ENCODE peak calls at places on chromosomes 13 and 19, in seven cellular contexts. One of them, this sample, is unnamed.

GRCh38 chr19:10431943-10432735 is 11.8 kb downstream of the PDE4A start:
- DNase-seq in lower leg skin: peak
- DNase-seq in GM10248: peak
- DNase-seq in GM12878: no peak
- DNase-seq in testis: peak
- DNase-seq in fibroblast of lung: peak
- DNase-seq in tibial nerve: peak
- DNase-seq in this sample: peak

GRCh38 chr19:18380843-18381242 is 5.1 kb upstream of the GDF15 start:
- DNase-seq in tibial nerve: no peak
- DNase-seq in fibroblast of lung: no peak
- DNase-seq in testis: no peak
- DNase-seq in GM10248: no peak
- DNase-seq in lower leg skin: no peak
- DNase-seq in GM12878: no peak
- DNase-seq in this sample: no peak

GRCh38 chr13:107743100-107743499 is 472.2 kb downstream of the LIG4 start:
- DNase-seq in GM12878: no peak
- DNase-seq in tibial nerve: no peak
- DNase-seq in lower leg skin: no peak
- DNase-seq in GM10248: no peak
- DNase-seq in fibroblast of lung: peak
- DNase-seq in testis: no peak
- DNase-seq in this sample: no peak

GRCh38 chr19:19176950-19177349 is 6.9 kb upstream of the MEF2B start:
- DNase-seq in fibroblast of lung: no peak
- DNase-seq in lower leg skin: no peak
- DNase-seq in testis: no peak
- DNase-seq in tibial nerve: no peak
- DNase-seq in GM10248: no peak
- DNase-seq in GM12878: no peak
- DNase-seq in this sample: no peak

GRCh38 chr13:28527629-28528028 is 32.7 kb upstream of the FLT1 start:
- DNase-seq in testis: no peak
- DNase-seq in GM12878: no peak
- DNase-seq in fibroblast of lung: no peak
- DNase-seq in tibial nerve: no peak
- DNase-seq in lower leg skin: no peak
- DNase-seq in GM10248: no peak
- DNase-seq in this sample: no peak

GRCh38 chr13:51380269-51380668 is 40.8 kb downstream of the SERPINE3 start:
- DNase-seq in tibial nerve: no peak
- DNase-seq in testis: no peak
- DNase-seq in fibroblast of lung: peak
- DNase-seq in GM10248: no peak
- DNase-seq in lower leg skin: no peak
- DNase-seq in GM12878: no peak
- DNase-seq in this sample: no peak

GRCh38 chr19:16164222-16164890 is 9.0 kb downstream of the CIB3 start:
- DNase-seq in lower leg skin: no peak
- DNase-seq in GM10248: no peak
- DNase-seq in GM12878: no peak
- DNase-seq in testis: no peak
- DNase-seq in fibroblast of lung: no peak
- DNase-seq in tibial nerve: no peak
- DNase-seq in this sample: no peak

GRCh38 chr19:55238030-55238429 is 9.5 kb upstream of the TMEM86B start:
- DNase-seq in GM12878: no peak
- DNase-seq in tibial nerve: no peak
- DNase-seq in fibroblast of lung: no peak
- DNase-seq in testis: no peak
- DNase-seq in GM10248: no peak
- DNase-seq in lower leg skin: no peak
- DNase-seq in this sample: no peak

GRCh38 chr19:53657330-53657729 is 25.5 kb downstream of the DPRX start:
- DNase-seq in tibial nerve: no peak
- DNase-seq in GM10248: no peak
- DNase-seq in testis: no peak
- DNase-seq in GM12878: no peak
- DNase-seq in lower leg skin: no peak
- DNase-seq in fibroblast of lung: no peak
- DNase-seq in this sample: no peak

GRCh38 chr19:15124572-15125231 is 17.5 kb downstream of the SYDE1 start:
- DNase-seq in GM10248: no peak
- DNase-seq in fibroblast of lung: no peak
- DNase-seq in testis: peak
- DNase-seq in tibial nerve: no peak
- DNase-seq in lower leg skin: peak
- DNase-seq in GM12878: no peak
- DNase-seq in this sample: peak

GRCh38 chr19:55476100-55476775 is at the start of gene ZNF628:
- DNase-seq in GM12878: peak
- DNase-seq in testis: peak
- DNase-seq in GM10248: peak
- DNase-seq in tibial nerve: peak
- DNase-seq in lower leg skin: peak
- DNase-seq in fibroblast of lung: peak
- DNase-seq in this sample: peak

GRCh38 chr19:18107235-18108083 is 9.9 kb downstream of the MAST3 start:
- DNase-seq in testis: no peak
- DNase-seq in lower leg skin: no peak
- DNase-seq in fibroblast of lung: no peak
- DNase-seq in tibial nerve: no peak
- DNase-seq in GM12878: no peak
- DNase-seq in GM10248: no peak
- DNase-seq in this sample: no peak

GRCh38 chr13:35190241-35190640 is 248.2 kb downstream of the NBEA start:
- DNase-seq in GM10248: no peak
- DNase-seq in tibial nerve: no peak
- DNase-seq in GM12878: no peak
- DNase-seq in fibroblast of lung: no peak
- DNase-seq in lower leg skin: no peak
- DNase-seq in testis: no peak
- DNase-seq in this sample: no peak

GRCh38 chr19:2087621-2088100 is 8.5 kb downstream of the MOB3A start:
- DNase-seq in lower leg skin: no peak
- DNase-seq in tibial nerve: no peak
- DNase-seq in GM12878: peak
- DNase-seq in testis: no peak
- DNase-seq in fibroblast of lung: no peak
- DNase-seq in GM10248: peak
- DNase-seq in this sample: peak

GRCh38 chr19:46915386-46915785 is 54.6 kb downstream of the ARHGAP35 start:
- DNase-seq in fibroblast of lung: no peak
- DNase-seq in GM10248: no peak
- DNase-seq in testis: no peak
- DNase-seq in lower leg skin: no peak
- DNase-seq in tibial nerve: no peak
- DNase-seq in GM12878: no peak
- DNase-seq in this sample: no peak

GRCh38 chr19:45645631-45646344 is 6.6 kb upstream of the EML2 start:
- DNase-seq in GM12878: peak
- DNase-seq in tibial nerve: peak
- DNase-seq in GM10248: peak
- DNase-seq in lower leg skin: peak
- DNase-seq in testis: peak
- DNase-seq in fibroblast of lung: peak
- DNase-seq in this sample: peak

GRCh38 chr19:55451522-55452380 is 8.7 kb upstream of the SHISA7 start:
- DNase-seq in fibroblast of lung: no peak
- DNase-seq in GM10248: no peak
- DNase-seq in lower leg skin: no peak
- DNase-seq in tibial nerve: no peak
- DNase-seq in GM12878: no peak
- DNase-seq in testis: no peak
- DNase-seq in this sample: no peak

GRCh38 chr19:45498411-45499195 is at the start of gene PPM1N:
- DNase-seq in GM10248: peak
- DNase-seq in tibial nerve: no peak
- DNase-seq in lower leg skin: peak
- DNase-seq in testis: no peak
- DNase-seq in fibroblast of lung: no peak
- DNase-seq in GM12878: no peak
- DNase-seq in this sample: peak

DNA sequence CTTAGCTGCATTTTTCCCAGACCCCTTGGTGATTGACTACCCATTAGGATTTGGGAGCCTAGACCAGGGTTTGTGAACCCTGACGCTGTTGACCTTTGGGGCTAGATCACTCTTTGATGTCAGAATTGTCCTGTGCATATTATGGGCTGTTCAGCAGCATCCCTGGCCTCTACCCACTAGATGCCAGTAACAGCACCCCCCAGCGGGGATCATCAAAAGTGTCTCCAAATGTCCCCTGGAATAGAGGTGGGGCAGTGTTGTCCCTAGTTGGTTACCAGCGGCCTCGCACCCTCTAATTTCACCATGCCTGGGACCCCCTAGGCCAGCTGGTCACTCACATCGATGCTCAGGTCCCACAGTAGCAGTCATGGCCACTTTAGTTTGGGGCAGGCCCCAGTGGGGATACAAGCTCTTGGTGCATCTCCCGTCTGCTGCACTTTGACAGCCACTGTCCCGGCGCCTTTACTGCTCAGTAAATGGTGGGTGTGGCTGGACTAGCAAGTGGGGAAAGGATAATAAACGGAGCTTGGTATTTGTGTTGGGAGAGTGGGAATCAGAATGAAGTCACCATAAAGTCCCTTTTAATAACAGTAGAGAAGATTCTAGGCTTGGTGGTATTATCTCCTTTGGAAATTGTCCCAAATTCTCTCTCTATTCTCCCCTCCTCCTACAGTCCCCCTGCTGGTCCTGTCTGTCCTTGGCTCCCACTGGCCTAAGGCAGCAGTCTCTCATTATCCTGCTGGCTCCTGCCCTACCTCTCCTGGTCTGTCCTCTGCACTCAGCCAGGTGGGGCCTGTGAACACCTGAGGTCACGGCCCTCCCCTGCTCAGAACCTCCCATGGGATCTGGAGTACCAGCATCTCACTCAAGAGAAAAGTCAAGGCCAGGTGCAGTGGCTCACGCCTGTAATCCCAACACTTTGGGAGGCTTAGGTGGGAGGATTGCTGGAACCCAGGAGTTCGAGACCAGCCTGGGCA is 80.6 kb downstream of the SIPA1L3 start:
- DNase-seq in GM12878: no peak
- DNase-seq in fibroblast of lung: no peak
- DNase-seq in GM10248: no peak
- DNase-seq in lower leg skin: no peak
- DNase-seq in testis: no peak
- DNase-seq in tibial nerve: no peak
- DNase-seq in this sample: no peak
- TF ChIP-seq CTCF in GM12878: peak
- TF ChIP-seq CTCF in fibroblast of lung: no peak
- TF ChIP-seq CTCF in GM10248: no peak
- TF ChIP-seq CTCF in lower leg skin: no peak
- TF ChIP-seq CTCF in testis: no peak
- TF ChIP-seq CTCF in tibial nerve: no peak
- TF ChIP-seq CTCF in this sample: no peak

GRCh38 chr19:33214621-33215020 is 11.0 kb downstream of the SLC7A10 start:
- DNase-seq in testis: no peak
- DNase-seq in tibial nerve: no peak
- DNase-seq in lower leg skin: no peak
- DNase-seq in GM10248: no peak
- DNase-seq in fibroblast of lung: peak
- DNase-seq in GM12878: no peak
- DNase-seq in this sample: no peak
- TF ChIP-seq CTCF in testis: no peak
- TF ChIP-seq CTCF in tibial nerve: no peak
- TF ChIP-seq CTCF in lower leg skin: no peak
- TF ChIP-seq CTCF in GM10248: no peak
- TF ChIP-seq CTCF in fibroblast of lung: peak
- TF ChIP-seq CTCF in GM12878: no peak
- TF ChIP-seq CTCF in this sample: no peak

GRCh38 chr19:51926784-51927741 is at the start of gene ZNF613:
- DNase-seq in GM12878: peak
- DNase-seq in fibroblast of lung: peak
- DNase-seq in testis: peak
- DNase-seq in lower leg skin: peak
- DNase-seq in GM10248: peak
- DNase-seq in tibial nerve: peak
- DNase-seq in this sample: peak
- TF ChIP-seq CTCF in GM12878: no peak
- TF ChIP-seq CTCF in fibroblast of lung: no peak
- TF ChIP-seq CTCF in testis: no peak
- TF ChIP-seq CTCF in lower leg skin: no peak
- TF ChIP-seq CTCF in GM10248: no peak
- TF ChIP-seq CTCF in tibial nerve: no peak
- TF ChIP-seq CTCF in this sample: no peak

GRCh38 chr19:36051637-36052036 is 2.4 kb downstream of the THAP8 start:
- DNase-seq in fibroblast of lung: no peak
- DNase-seq in GM10248: no peak
- DNase-seq in testis: no peak
- DNase-seq in GM12878: no peak
- DNase-seq in tibial nerve: no peak
- DNase-seq in lower leg skin: no peak
- DNase-seq in this sample: no peak

GRCh38 chr19:36054733-36055686 is at the start of gene WDR62:
- DNase-seq in GM12878: peak
- DNase-seq in lower leg skin: peak
- DNase-seq in fibroblast of lung: peak
- DNase-seq in tibial nerve: peak
- DNase-seq in GM10248: peak
- DNase-seq in testis: peak
- DNase-seq in this sample: peak

GRCh38 chr19:36058481-36059179 is 3.9 kb downstream of the WDR62 start:
- DNase-seq in fibroblast of lung: no peak
- DNase-seq in GM10248: no peak
- DNase-seq in tibial nerve: no peak
- DNase-seq in GM12878: no peak
- DNase-seq in testis: no peak
- DNase-seq in lower leg skin: no peak
- DNase-seq in this sample: no peak

GRCh38 chr19:36051236-36051635 is 2.8 kb downstream of the THAP8 start:
- DNase-seq in lower leg skin: no peak
- DNase-seq in GM12878: no peak
- DNase-seq in tibial nerve: no peak
- DNase-seq in fibroblast of lung: peak
- DNase-seq in testis: peak
- DNase-seq in GM10248: no peak
- DNase-seq in this sample: peak

DNA sequence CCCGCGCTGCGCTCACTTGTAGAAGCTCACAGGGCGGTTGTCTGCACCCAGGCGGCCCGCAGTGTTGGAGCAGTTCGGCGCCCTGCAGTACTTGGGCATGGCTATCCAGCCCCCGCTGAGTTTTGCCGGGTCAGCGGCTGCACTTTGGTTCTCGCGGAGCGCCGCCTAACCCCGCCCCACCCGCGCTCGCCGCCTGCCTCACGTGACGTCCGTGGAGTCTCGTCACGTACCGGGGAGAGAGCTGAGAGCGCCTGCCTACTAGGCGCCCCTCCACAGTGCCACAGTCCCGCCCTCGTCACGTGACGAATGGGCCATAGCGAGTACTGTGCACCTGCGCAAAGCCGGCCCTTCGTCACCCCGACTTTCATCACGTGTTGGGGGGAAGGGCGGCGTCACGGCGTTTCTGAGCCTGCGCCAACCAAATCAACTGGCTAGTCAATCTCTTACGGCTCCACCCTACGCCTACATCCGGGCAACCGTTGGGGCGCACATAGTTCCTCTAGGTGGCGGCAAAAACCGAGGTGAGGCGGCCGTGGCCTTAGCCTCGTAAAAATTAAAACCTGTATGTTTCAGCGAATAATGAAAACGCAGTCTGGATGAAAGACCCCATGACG is at the start of gene THAP8:
- DNase-seq in fibroblast of lung: peak
- DNase-seq in lower leg skin: peak
- DNase-seq in GM12878: peak
- DNase-seq in tibial nerve: peak
- DNase-seq in testis: peak
- DNase-seq in GM10248: peak
- DNase-seq in this sample: peak
- TF ChIP-seq CTCF in fibroblast of lung: peak
- TF ChIP-seq CTCF in lower leg skin: no peak
- TF ChIP-seq CTCF in GM12878: peak
- TF ChIP-seq CTCF in tibial nerve: peak
- TF ChIP-seq CTCF in testis: peak
- TF ChIP-seq CTCF in GM10248: peak
- TF ChIP-seq CTCF in this sample: peak